ENCODE peak calls at places on chromosomes 2 and 18, in six cellular contexts. V is NCI-H748 treated with DMSO at 0.1 percent for 48 hours, Q is amygdala, F is frontal cortex, O is GM06990, W is SW480. Y is an unnamed sample.

GRCh38 chr2:113220970-113221708 is 47.4 kb downstream of the PSD4 start:
- DNase-seq in V (no peak), W (no peak), F (no peak), O (no peak), Q (no peak), Y (no peak)

GRCh38 chr2:6113796-6114195 is 421.6 kb downstream of the SOX11 start:
- DNase-seq in W (no peak), F (peak), O (no peak), Q (no peak), V (no peak), Y (no peak)

GRCh38 chr2:88657131-88657530 is 29.9 kb upstream of the EIF2AK3 start:
- DNase-seq in F (no peak), O (no peak), Q (no peak), W (no peak), V (no peak), Y (no peak)

GRCh38 chr18:79723628-79724027 is 44.0 kb downstream of the CTDP1 start:
- DNase-seq in V (no peak), W (no peak), O (no peak), Q (no peak), F (no peak), Y (no peak)

GRCh38 chr2:43950383-43951008 is 45.3 kb downstream of the LRPPRC start:
- DNase-seq in O (no peak), W (peak), F (peak), V (peak), Q (no peak), Y (peak)

GRCh38 chr2:120481446-120482194 is 135.7 kb downstream of the INHBB start:
- DNase-seq in F (no peak), O (no peak), Q (no peak), W (no peak), V (no peak), Y (no peak)

GRCh38 chr2:172704072-172704936 is 31.3 kb upstream of the RAPGEF4 start:
- DNase-seq in V (peak), F (no peak), Q (no peak), W (peak), O (no peak), Y (no peak)

GRCh38 chr2:160666019-160666676 is 172.5 kb upstream of the RBMS1 start:
- DNase-seq in O (peak), F (peak), V (peak), W (peak), Q (no peak), Y (no peak)

GRCh38 chr18:54089749-54090459 is 134.6 kb downstream of the MBD2 start:
- DNase-seq in O (no peak), V (no peak), F (no peak), Q (no peak), W (no peak), Y (no peak)

GRCh38 chr2:218860950-218861381 is 1.4 kb downstream of the WNT6 start:
- DNase-seq in W (peak), V (peak), Q (no peak), O (no peak), F (no peak), Y (no peak)

GRCh38 chr2:72144746-72145657 is 2.7 kb downstream of the CYP26B1 start:
- DNase-seq in Q (no peak), V (peak), F (no peak), O (no peak), W (peak), Y (no peak)

GRCh38 chr2:174836345-174836999 is 72.2 kb upstream of the CHRNA1 start:
- DNase-seq in O (no peak), V (no peak), Q (no peak), F (no peak), W (no peak), Y (no peak)

GRCh38 chr2:192044496-192044895 is 150.2 kb downstream of the TMEFF2 start:
- DNase-seq in V (no peak), F (no peak), O (no peak), Q (no peak), W (no peak), Y (no peak)

GRCh38 chr18:57811477-57812125 is 8.5 kb upstream of the ATP8B1 start:
- DNase-seq in V (no peak), W (no peak), Q (no peak), F (no peak), O (no peak), Y (no peak)

GRCh38 chr18:30245756-30246515 is 796.6 kb downstream of the DSC3 start:
- DNase-seq in W (no peak), F (no peak), Q (no peak), O (no peak), V (no peak), Y (no peak)

Y was measured in T-cell.